ENCODE peak calls at places on chromosomes 6 and 20, in seven cellular contexts. X is neural progenitor cell; A is AG04449; I is ovary; J is heart right ventricle; P is CD8-positive, alpha-beta memory T cell; O is heart left ventricle. U is an unnamed sample.

GRCh38 chr6:82396964-82397761 is 33.5 kb downstream of the TPBG start:
- DNase-seq in J (no peak), O (no peak), X (no peak), P (no peak), I (no peak), A (peak; percentile 71), U (no peak)

GRCh38 chr20:63944078-63944941 is 11.9 kb downstream of the UCKL1 start:
- DNase-seq in A (no peak), I (no peak), P (no peak), X (no peak), J (no peak), O (peak; percentile 10), U (no peak)

GRCh38 chr6:117496383-117496990 is 14.0 kb downstream of the DCBLD1 start:
- DNase-seq in J (no peak), P (no peak), O (no peak), I (no peak), X (no peak), A (peak; percentile 40), U (no peak)

GRCh38 chr6:141107562-141108160 is 1025.1 kb upstream of the GJE1 start:
- DNase-seq in A (no peak), O (no peak), J (no peak), I (no peak), P (no peak), X (no peak), U (no peak)

GRCh38 chr20:10492065-10492464 is 57.0 kb downstream of the SLX4IP start:
- DNase-seq in J (no peak), O (no peak), I (no peak), P (no peak), A (no peak), X (no peak), U (no peak)

GRCh38 chr6:161369339-161369738 is 95.5 kb upstream of the AGPAT4 start:
- DNase-seq in A (peak; percentile 40), J (no peak), X (no peak), O (no peak), I (no peak), P (no peak), U (no peak)

GRCh38 chr6:159874475-159874874 is 16.3 kb upstream of the MAS1 start:
- DNase-seq in O (peak; percentile 60), A (no peak), I (peak; percentile 70), P (no peak), X (no peak), J (peak; percentile 59), U (peak; percentile 81)

GRCh38 chr20:61449057-61449456 is 197.0 kb downstream of the CDH4 start:
- DNase-seq in A (no peak), X (no peak), J (no peak), O (no peak), P (no peak), I (no peak), U (no peak)

GRCh38 chr6:131948221-131948661 is 2.9 kb downstream of the CCN2 start:
- DNase-seq in A (peak; percentile 65), I (no peak), P (no peak), X (no peak), J (no peak), O (no peak), U (no peak)

GRCh38 chr6:43771210-43771857 is 1.3 kb downstream of the VEGFA start:
- DNase-seq in I (peak; percentile 61), A (no peak), O (peak; percentile 66), X (peak; percentile 53), P (peak; percentile 34), J (peak; percentile 67), U (no peak)

GRCh38 chr20:1537731-1538058 is 19.8 kb downstream of the SIRPD start:
- DNase-seq in I (no peak), P (no peak), A (no peak), J (peak; percentile 37), O (peak; percentile 39), X (no peak), U (no peak)

GRCh38 chr6:33820243-33820642 is 16.4 kb upstream of the MLN start:
- DNase-seq in A (no peak), X (no peak), P (no peak), O (no peak), J (no peak), I (no peak), U (no peak)

GRCh38 chr6:4797590-4797989 is 21.4 kb downstream of the CDYL start:
- DNase-seq in X (no peak), A (no peak), P (no peak), I (no peak), J (no peak), O (no peak), U (no peak)

GRCh38 chr20:16581241-16581640 is 8.0 kb upstream of the KIF16B start:
- DNase-seq in A (no peak), I (no peak), P (no peak), X (no peak), O (no peak), J (no peak), U (no peak)

GRCh38 chr6:169908403-169908933 is 157.0 kb downstream of the ERMARD start:
- DNase-seq in P (no peak), X (no peak), I (no peak), A (no peak), O (no peak), J (no peak), U (no peak)

GRCh38 chr6:161407581-161407980 is 133.7 kb upstream of the AGPAT4 start:
- DNase-seq in J (no peak), O (no peak), X (peak; percentile 31), I (no peak), P (no peak), A (no peak), U (no peak)

GRCh38 chr6:21046276-21046675 is 512.0 kb downstream of the CDKAL1 start:
- DNase-seq in A (no peak), P (no peak), J (peak; percentile 11), X (no peak), O (no peak), I (no peak), U (no peak)

GRCh38 chr6:165231581-165232276 is 77.7 kb downstream of the C6orf118 start:
- DNase-seq in I (no peak), J (peak; percentile 22), X (peak; percentile 52), A (no peak), O (peak; percentile 15), P (no peak), U (peak; percentile 53)

GRCh38 chr6:157032923-157033322 is 255.7 kb downstream of the ARID1B start:
- DNase-seq in O (no peak), A (no peak), I (no peak), J (no peak), P (no peak), X (no peak), U (no peak)

GRCh38 chr6:157035576-157035975 is 258.4 kb downstream of the ARID1B start:
- DNase-seq in O (no peak), P (no peak), I (no peak), X (no peak), A (no peak), J (no peak), U (no peak)

GRCh38 chr6:157034433-157035230 is 257.5 kb downstream of the ARID1B start:
- DNase-seq in O (no peak), I (no peak), X (peak; percentile 50), J (no peak), P (peak; percentile 25), A (no peak), U (no peak)

GRCh38 chr6:157036245-157036681 is 259.1 kb downstream of the ARID1B start:
- DNase-seq in J (no peak), A (no peak), P (no peak), I (no peak), O (no peak), X (no peak), U (peak; percentile 41)

DNA sequence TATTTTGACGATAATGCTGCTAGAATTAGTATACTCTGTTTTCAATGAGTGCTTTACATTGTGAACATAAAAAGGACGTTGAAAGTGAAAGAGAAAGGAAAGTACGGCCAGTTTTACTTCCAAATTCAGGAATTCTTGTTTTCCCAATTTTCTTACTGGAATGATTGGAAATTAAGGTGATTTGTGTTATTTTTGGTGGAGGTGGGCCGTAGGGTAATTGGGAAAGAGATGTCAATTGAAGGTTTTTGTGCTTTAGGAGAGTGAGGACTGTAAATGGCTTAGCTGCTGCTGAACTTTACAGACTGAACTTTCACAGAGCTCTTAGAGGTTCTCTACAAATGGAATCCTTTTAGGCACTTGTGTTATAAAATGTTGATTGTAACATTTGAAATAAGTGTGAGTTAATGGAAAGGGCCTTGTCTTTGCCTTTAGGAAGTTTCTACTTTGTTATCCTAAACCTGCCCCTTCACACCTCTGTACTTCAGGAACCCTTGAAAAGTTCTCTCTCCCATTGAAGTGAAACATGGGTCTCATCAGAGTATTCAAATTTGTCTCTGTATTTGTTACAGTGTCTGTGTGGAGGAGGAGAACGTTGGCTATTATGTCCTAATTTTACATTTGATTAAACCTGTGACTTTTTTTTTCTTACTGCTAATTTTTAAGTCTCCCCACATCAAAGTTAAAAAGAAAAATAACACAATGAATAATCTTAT is 256.4 kb downstream of the ARID1B start:
- DNase-seq in I (no peak), A (no peak), P (no peak), O (no peak), X (no peak), J (no peak), U (no peak)
- H3K4me3 ChIP-seq in I (peak overlapping the region; percentile 31), A (peak overlapping the region; percentile 44), P (peak overlapping the region; percentile 72), O (peak overlapping the region; percentile 44), X (no peak overlapping the region), J (peak overlapping the region; percentile 46), U (peak overlapping the region; percentile 50)

DNA sequence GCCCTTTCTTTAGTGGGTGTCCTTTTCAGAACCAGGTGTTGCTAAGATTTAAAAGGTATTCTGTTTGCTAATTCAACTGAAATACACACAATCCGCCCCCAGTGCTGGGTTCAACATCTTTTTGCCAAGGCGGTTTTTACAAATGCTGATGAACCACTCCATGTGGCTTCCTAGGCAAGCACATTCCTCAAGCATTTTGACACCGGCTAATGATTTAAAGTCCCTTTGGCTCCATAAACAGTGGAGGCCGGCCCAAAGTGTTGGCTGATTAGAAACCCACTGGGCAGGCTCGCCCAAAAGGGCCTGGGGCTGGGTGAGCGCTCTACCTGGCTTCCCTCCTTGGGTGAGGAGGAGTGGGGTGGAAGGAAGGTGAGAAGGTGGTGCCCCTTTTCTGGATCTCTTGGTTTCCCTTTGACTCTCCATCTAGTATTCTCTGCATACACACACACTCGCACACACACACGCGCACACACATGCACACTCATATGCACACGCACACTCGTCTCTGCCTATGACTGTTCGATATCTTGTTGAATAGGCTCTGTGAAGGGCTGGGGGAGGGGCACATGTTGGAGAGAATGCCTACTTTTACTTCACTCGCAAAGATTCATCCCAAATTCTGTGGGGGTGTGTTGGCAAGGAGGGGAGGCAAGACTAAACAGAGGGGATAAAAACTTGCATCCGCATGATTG is 66.7 kb upstream of the ARMC2 start:
- DNase-seq in J (no peak), P (no peak), A (no peak), O (no peak), I (peak; percentile 27), X (peak; percentile 40), U (no peak)
- H3K4me3 ChIP-seq in J (peak overlapping the region; percentile 60), P (peak overlapping the region; percentile 27), A (peak overlapping the region; percentile 69), O (peak overlapping the region; percentile 60), I (peak overlapping the region; percentile 28), X (peak overlapping the region; percentile 58), U (peak overlapping the region; percentile 49)

DNA sequence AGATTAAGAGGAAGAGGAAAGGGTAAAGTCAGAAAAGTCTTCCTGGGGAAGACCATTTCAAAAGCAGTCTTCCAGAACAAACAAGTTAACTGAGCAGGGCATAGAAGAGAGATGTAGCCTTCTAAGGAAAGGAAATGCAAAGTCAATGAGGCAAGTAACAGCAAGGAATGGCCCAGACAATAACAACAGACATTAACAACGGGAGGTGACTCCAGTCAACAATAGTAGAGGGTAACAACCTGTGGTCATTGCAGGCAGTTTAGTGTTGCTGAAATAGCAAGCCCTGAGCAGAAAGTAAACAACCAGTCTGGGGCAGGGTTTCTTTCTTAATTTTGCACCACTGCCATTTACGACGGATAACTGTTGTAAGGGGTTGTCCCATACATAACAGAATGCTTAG is 2.1 kb downstream of the MDN1 start:
- DNase-seq in O (no peak), P (no peak), I (no peak), J (no peak), A (no peak), X (peak; percentile 81), U (no peak)
- H3K4me3 ChIP-seq in O (no peak overlapping the region), P (no peak overlapping the region), I (no peak overlapping the region), J (no peak overlapping the region), A (no peak overlapping the region), X (peak overlapping the region; percentile 65), U (no peak overlapping the region)

GRCh38 chr6:119076966-119077642 is 1.4 kb downstream of the FAM184A start:
- DNase-seq in I (no peak), J (no peak), O (no peak), P (no peak), X (no peak), A (no peak), U (no peak)
- H3K4me3 ChIP-seq in I (peak overlapping the region; percentile 48), J (no peak overlapping the region), O (no peak overlapping the region), P (peak overlapping the region; percentile 53), X (peak overlapping the region; percentile 89), A (no peak overlapping the region), U (peak overlapping the region; percentile 70)